ENCODE peak calls at places on chromosome 11, in six cellular contexts. O is GM12865, X is upper lobe of right lung, N is heart right ventricle, Q is right cardiac atrium, F is trophoblast cell. M is an unnamed sample.

GRCh38 chr11:46183819-46184218 is 62.6 kb upstream of the PHF21A start:
- DNase-seq in O (no peak), X (no peak), N (no peak), Q (no peak), F (no peak), M (no peak)

GRCh38 chr11:86241956-86242525 is 2.5 kb upstream of the EED start:
- DNase-seq in O (no peak), X (no peak), N (no peak), Q (no peak), F (no peak), M (no peak)

GRCh38 chr11:121459413-121460041 is 6.8 kb upstream of the SORL1-AS1 start:
- DNase-seq in O (no peak), X (no peak), N (no peak), Q (no peak), F (no peak), M (no peak)

GRCh38 chr11:20310137-20310536 is 53.4 kb upstream of the HTATIP2 start:
- DNase-seq in O (no peak), X (no peak), N (no peak), Q (no peak), F (no peak), M (no peak)

GRCh38 chr11:123268118-123268517 is 73.1 kb upstream of the CLMP start:
- DNase-seq in O (no peak), X (no peak), N (no peak), Q (no peak), F (no peak), M (no peak)

GRCh38 chr11:117887431-117888139 is 11.1 kb upstream of the FXYD6 start:
- DNase-seq in O (no peak), X (no peak), N (no peak), Q (no peak), F (no peak), M (no peak)

GRCh38 chr11:75558939-75559843 is 2.9 kb upstream of the SERPINH1 start:
- DNase-seq in O (no peak), X (peak), N (peak), Q (peak), F (no peak), M (peak)

GRCh38 chr11:9616858-9617257 is 43.4 kb downstream of the WEE1 start:
- DNase-seq in O (no peak), X (no peak), N (no peak), Q (no peak), F (no peak), M (no peak)

GRCh38 chr11:73277467-73277866 is 5.3 kb downstream of the P2RY6 start:
- DNase-seq in O (no peak), X (no peak), N (no peak), Q (no peak), F (no peak), M (no peak)

GRCh38 chr11:19091366-19091765 is 25.6 kb upstream of the ZDHHC13 start:
- DNase-seq in O (no peak), X (no peak), N (no peak), Q (no peak), F (peak), M (no peak)

GRCh38 chr11:130706572-130706971 is 209.7 kb downstream of the SNX19 start:
- DNase-seq in O (no peak), X (no peak), N (no peak), Q (no peak), F (no peak), M (no peak)

GRCh38 chr11:77073328-77074001 is 6.7 kb downstream of the CAPN5 start:
- DNase-seq in O (no peak), X (peak), N (peak), Q (peak), F (peak), M (peak)

GRCh38 chr11:86176165-86176884 is 68.2 kb upstream of the EED start:
- DNase-seq in O (no peak), X (no peak), N (no peak), Q (no peak), F (peak), M (no peak)

GRCh38 chr11:84420261-84420660 is 1134.1 kb upstream of the CCDC90B start:
- DNase-seq in O (no peak), X (no peak), N (no peak), Q (no peak), F (no peak), M (no peak)

GRCh38 chr11:1559103-1559951 is 12.7 kb downstream of the DUSP8 start:
- DNase-seq in O (no peak), X (peak), N (peak), Q (peak), F (no peak), M (peak)

GRCh38 chr11:70877151-70877550 is 375.2 kb downstream of the SHANK2 start:
- DNase-seq in O (no peak), X (no peak), N (no peak), Q (no peak), F (no peak), M (no peak)

GRCh38 chr11:26231252-26231661 is 100.7 kb upstream of the ANO3 start:
- DNase-seq in O (no peak), X (no peak), N (no peak), Q (no peak), F (no peak), M (no peak)

GRCh38 chr11:31800398-31801265 is 10.5 kb downstream of the PAX6 start:
- DNase-seq in O (no peak), X (no peak), N (no peak), Q (no peak), F (no peak), M (no peak)

GRCh38 chr11:121611242-121611641 is 158.5 kb upstream of the SORL1-AS1 start:
- DNase-seq in O (no peak), X (no peak), N (no peak), Q (no peak), F (no peak), M (no peak)

GRCh38 chr11:92861641-92862040 is 107.8 kb upstream of the MTNR1B start:
- DNase-seq in O (no peak), X (no peak), N (no peak), Q (no peak), F (no peak), M (no peak)

GRCh38 chr11:27553186-27553585 is 46.6 kb upstream of the LIN7C start:
- DNase-seq in O (no peak), X (no peak), N (no peak), Q (no peak), F (no peak), M (no peak)

GRCh38 chr11:117883063-117883462 is 6.6 kb upstream of the FXYD6 start:
- DNase-seq in O (no peak), X (no peak), N (no peak), Q (no peak), F (no peak), M (no peak)

GRCh38 chr11:78420255-78420764 is 2.7 kb upstream of the GAB2 start:
- DNase-seq in O (peak), X (peak), N (peak), Q (peak), F (peak), M (peak)

GRCh38 chr11:45048870-45049825 is 97.3 kb upstream of the PRDM11 start:
- DNase-seq in O (no peak), X (no peak), N (peak), Q (peak), F (no peak), M (peak)

GRCh38 chr11:31958086-31958735 is 132.7 kb upstream of the RCN1 start:
- DNase-seq in O (peak), X (peak), N (peak), Q (peak), F (peak), M (no peak)

GRCh38 chr11:118243993-118244762 is 8.0 kb downstream of the MPZL3 start:
- DNase-seq in O (no peak), X (no peak), N (no peak), Q (no peak), F (no peak), M (no peak)

GRCh38 chr11:19605500-19606371 is 106.9 kb upstream of the NAV2 start:
- DNase-seq in O (no peak), X (no peak), N (peak), Q (no peak), F (no peak), M (peak)

GRCh38 chr11:117097567-117098268 is 510 bp downstream of the SIK3 start:
- DNase-seq in O (peak), X (peak), N (peak), Q (peak), F (peak), M (no peak)

GRCh38 chr11:116224154-116224888 is 548.5 kb downstream of the BUD13 start:
- DNase-seq in O (peak), X (no peak), N (peak), Q (peak), F (peak), M (peak)

GRCh38 chr11:44307340-44308099 is 2.4 kb downstream of the ALX4 start:
- DNase-seq in O (no peak), X (no peak), N (no peak), Q (no peak), F (no peak), M (no peak)

GRCh38 chr11:2891901-2892214 is 6.3 kb upstream of the CDKN1C start:
- DNase-seq in O (no peak), X (peak), N (peak), Q (peak), F (no peak), M (peak)

GRCh38 chr11:130037058-130037457 is 32.6 kb upstream of the APLP2 start:
- DNase-seq in O (no peak), X (no peak), N (no peak), Q (no peak), F (peak), M (no peak)

GRCh38 chr11:129611661-129612566 is 203.7 kb upstream of the TMEM45B start:
- DNase-seq in O (peak), X (no peak), N (no peak), Q (no peak), F (no peak), M (no peak)

GRCh38 chr11:115665958-115666357 is 161.7 kb upstream of the CADM1 start:
- DNase-seq in O (no peak), X (no peak), N (no peak), Q (peak), F (no peak), M (no peak)

GRCh38 chr11:104907521-104908185 is 9.4 kb upstream of the CASP12 start:
- DNase-seq in O (peak), X (no peak), N (no peak), Q (no peak), F (no peak), M (no peak)

GRCh38 chr11:111282663-111283062 is 15.7 kb upstream of the POU2AF3 start:
- DNase-seq in O (no peak), X (no peak), N (no peak), Q (no peak), F (no peak), M (no peak)

GRCh38 chr11:111285205-111286079 is 12.9 kb upstream of the POU2AF3 start:
- DNase-seq in O (no peak), X (no peak), N (no peak), Q (peak), F (no peak), M (no peak)

DNA sequence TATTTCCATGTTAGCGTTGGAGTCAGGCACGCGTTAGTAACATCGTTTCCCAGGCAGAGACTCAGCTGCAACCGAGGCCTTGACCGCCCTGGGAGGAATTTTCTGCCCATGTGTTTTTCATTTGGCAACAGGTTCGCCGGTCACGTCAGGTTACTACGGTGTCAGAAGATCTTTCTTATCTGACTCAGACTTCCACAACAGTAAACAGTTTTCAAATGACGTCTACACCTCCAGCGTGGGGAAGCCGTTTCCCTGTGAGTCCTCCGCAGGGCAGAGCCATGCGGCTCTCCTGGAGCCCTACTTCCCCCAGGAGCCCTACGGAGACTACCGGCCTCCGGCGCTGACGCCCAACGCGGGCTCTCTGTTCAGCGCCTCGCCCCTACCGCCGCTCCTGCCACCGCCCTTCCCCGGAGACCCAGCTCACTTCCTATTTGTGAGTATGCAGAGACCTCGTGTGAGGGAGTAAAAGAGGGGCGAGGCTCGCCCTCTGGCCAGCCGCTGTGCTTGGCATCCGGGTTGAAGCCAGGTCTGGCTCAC is 14.3 kb upstream of the POU2AF3 start:
- DNase-seq in O (no peak), X (no peak), N (no peak), Q (peak), F (peak), M (no peak)
- H3K4me3 ChIP-seq in O (no peak), X (no peak), N (no peak), Q (no peak), F (no peak), M (no peak)

GRCh38 chr11:6468712-6469495 is 4.8 kb downstream of the TRIM3 start:
- DNase-seq in O (peak), X (peak), N (peak), Q (peak), F (peak), M (peak)
- H3K4me3 ChIP-seq in O (no peak), X (no peak), N (no peak), Q (no peak), F (no peak), M (no peak)

GRCh38 chr11:16406226-16406625 is 49.9 kb upstream of the SOX6 start:
- DNase-seq in O (no peak), X (no peak), N (no peak), Q (no peak), F (no peak), M (no peak)

GRCh38 chr11:16404781-16405180 is 48.4 kb upstream of the SOX6 start:
- DNase-seq in O (no peak), X (no peak), N (no peak), Q (no peak), F (no peak), M (no peak)

GRCh38 chr11:16402654-16403447 is 46.5 kb upstream of the SOX6 start:
- DNase-seq in O (no peak), X (no peak), N (no peak), Q (no peak), F (no peak), M (no peak)

GRCh38 chr11:16403851-16404250 is 47.5 kb upstream of the SOX6 start:
- DNase-seq in O (no peak), X (no peak), N (no peak), Q (no peak), F (no peak), M (no peak)

DNA sequence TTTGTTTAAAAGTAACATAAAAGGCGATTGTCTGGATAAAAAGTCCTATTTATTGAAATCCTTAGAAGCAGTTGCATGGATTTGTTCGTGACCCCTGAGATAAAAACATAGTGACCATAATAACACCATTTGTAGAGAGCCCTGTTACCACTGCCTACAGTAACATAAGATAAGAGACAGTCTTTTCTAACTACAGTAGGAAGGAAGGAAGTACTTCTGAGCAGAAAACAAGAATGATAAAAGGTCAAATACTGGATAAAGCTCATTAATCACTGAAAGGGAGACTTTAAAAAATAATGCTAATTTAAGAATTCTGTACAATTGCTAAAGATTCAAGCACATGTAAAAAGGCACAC is 47.1 kb upstream of the SOX6 start:
- DNase-seq in O (no peak), X (no peak), N (no peak), Q (no peak), F (no peak), M (no peak)
- H3K4me3 ChIP-seq in O (no peak), X (no peak), N (no peak), Q (no peak), F (no peak), M (no peak)

GRCh38 chr11:114596175-114596919 is 761 bp upstream of the NXPE4 start:
- DNase-seq in O (no peak), X (no peak), N (no peak), Q (no peak), F (no peak), M (no peak)

GRCh38 chr11:114594703-114595102 is 883 bp downstream of the NXPE4 start:
- DNase-seq in O (no peak), X (no peak), N (no peak), Q (no peak), F (no peak), M (no peak)

GRCh38 chr11:114598461-114598860 is 2.9 kb upstream of the NXPE4 start:
- DNase-seq in O (no peak), X (no peak), N (no peak), Q (no peak), F (no peak), M (no peak)

DNA sequence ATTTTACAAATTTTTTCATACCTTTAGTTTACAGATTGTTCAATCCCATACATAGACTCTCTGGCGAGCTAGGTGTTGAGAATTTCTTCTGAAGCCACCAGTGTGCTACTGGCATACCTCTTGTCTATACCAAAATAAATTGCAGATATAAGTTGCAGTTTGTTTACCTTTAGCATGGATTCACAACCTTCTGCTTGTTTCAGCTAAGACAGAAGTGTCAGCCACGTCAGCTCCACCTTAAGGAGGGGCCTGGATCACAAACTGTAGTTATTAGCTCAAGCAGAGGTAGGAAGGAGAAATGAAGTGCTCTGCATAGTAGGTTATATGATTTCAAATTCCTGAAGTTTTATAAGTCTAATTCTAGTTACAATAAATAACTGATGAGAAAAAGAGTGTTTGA is at the start of gene NXPE4:
- DNase-seq in O (no peak), X (no peak), N (no peak), Q (no peak), F (no peak), M (no peak)
- H3K4me3 ChIP-seq in O (no peak), X (no peak), N (no peak), Q (no peak), F (no peak), M (no peak)

DNA sequence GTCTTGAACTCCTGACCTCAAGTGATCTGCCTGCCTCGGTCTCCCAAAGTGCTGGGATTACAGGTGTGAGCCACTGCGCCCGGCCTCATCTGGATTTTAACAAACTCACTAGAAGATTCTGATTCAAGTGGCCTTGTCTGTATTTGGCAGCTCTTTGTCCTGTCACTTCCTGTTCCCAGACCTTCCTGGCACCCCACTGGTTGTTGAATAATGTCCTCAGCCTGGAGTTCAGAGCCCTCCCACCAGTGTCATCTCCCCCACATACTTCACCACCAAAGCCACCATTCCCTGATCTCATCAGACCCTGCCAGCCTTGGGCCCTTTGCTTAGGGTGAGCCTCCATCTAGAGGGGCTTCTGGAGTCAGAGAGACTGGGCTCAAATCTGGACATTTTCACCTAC is 3.3 kb downstream of the PELI3 start:
- DNase-seq in O (no peak), X (no peak), N (no peak), Q (no peak), F (no peak), M (no peak)
- H3K4me3 ChIP-seq in O (no peak), X (no peak), N (no peak), Q (no peak), F (no peak), M (no peak)

GRCh38 chr11:47506363-47506762 is 46.6 kb downstream of the CELF1 start:
- DNase-seq in O (no peak), X (no peak), N (no peak), Q (no peak), F (no peak), M (no peak)
- H3K4me3 ChIP-seq in O (no peak), X (no peak), N (no peak), Q (no peak), F (no peak), M (no peak)

GRCh38 chr11:102467080-102467708 is 14.6 kb upstream of the TMEM123 start:
- DNase-seq in O (no peak), X (no peak), N (no peak), Q (no peak), F (peak), M (no peak)
- H3K4me3 ChIP-seq in O (no peak), X (no peak), N (no peak), Q (no peak), F (no peak), M (no peak)

M was measured in uterus.